ENCODE peak calls at places on chromosomes 11 and 22, in five cellular contexts. K is naive B cell, B is fibroblast of gingiva, I is pancreas, S is HT1080. Y is an unnamed sample.

GRCh38 chr11:34358258-34358665 is 452 bp upstream of the ABTB2 start:
- DNase-seq in K (no peak), B (no peak), I (peak; percentile 73), S (peak; percentile 81), Y (peak; percentile 85)

GRCh38 chr11:109547356-109548027 is 125.5 kb downstream of the C11orf87 start:
- DNase-seq in K (no peak), B (peak; percentile 30), I (no peak), S (peak; percentile 72), Y (no peak)

GRCh38 chr11:937853-938261 is 12.2 kb downstream of the AP2A2 start:
- DNase-seq in K (no peak), B (no peak), I (no peak), S (no peak), Y (no peak)

GRCh38 chr11:35487532-35488078 is 37.8 kb downstream of the PAMR1 start:
- DNase-seq in K (no peak), B (peak; percentile 59), I (no peak), S (peak; percentile 35), Y (no peak)

GRCh38 chr22:23525510-23525909 is 54.6 kb downstream of the IGLL1 start:
- DNase-seq in K (no peak), B (no peak), I (peak; percentile 32), S (no peak), Y (no peak)

GRCh38 chr22:46081036-46081830 is 69.1 kb upstream of the PPARA start:
- DNase-seq in K (no peak), B (no peak), I (peak; percentile 68), S (no peak), Y (no peak)

GRCh38 chr11:45105233-45105992 is 41.0 kb upstream of the PRDM11 start:
- DNase-seq in K (peak; percentile 51), B (peak; percentile 59), I (peak; percentile 88), S (peak; percentile 61), Y (peak; percentile 93)

GRCh38 chr11:29159552-29160465 is 857.0 kb downstream of the KCNA4 start:
- DNase-seq in K (no peak), B (peak; percentile 63), I (no peak), S (peak; percentile 69), Y (peak; percentile 60)

GRCh38 chr11:90434858-90435257 is 212.0 kb upstream of the CHORDC1 start:
- DNase-seq in K (no peak), B (no peak), I (no peak), S (peak; percentile 16), Y (no peak)

GRCh38 chr11:128187829-128188228 is 399.5 kb downstream of the ETS1 start:
- DNase-seq in K (no peak), B (peak; percentile 89), I (no peak), S (no peak), Y (peak; percentile 31)

GRCh38 chr11:8732276-8732675 is 49.7 kb downstream of the RPL27A start:
- DNase-seq in K (peak; percentile 52), B (peak; percentile 17), I (no peak), S (no peak), Y (no peak)

GRCh38 chr11:76598426-76598839 is 72.1 kb downstream of the LRRC32 start:
- DNase-seq in K (peak; percentile 54), B (peak; percentile 57), I (peak; percentile 64), S (peak; percentile 39), Y (no peak)

GRCh38 chr11:60349990-60350389 is 22.9 kb downstream of the MS4A6E start:
- DNase-seq in K (no peak), B (no peak), I (no peak), S (no peak), Y (no peak)

GRCh38 chr11:134398644-134399292 is 13.3 kb downstream of the B3GAT1 start:
- DNase-seq in K (no peak), B (no peak), I (peak; percentile 26), S (no peak), Y (no peak)

GRCh38 chr11:76640540-76640939 is 30.0 kb downstream of the LRRC32 start:
- DNase-seq in K (no peak), B (no peak), I (no peak), S (no peak), Y (peak; percentile 29)

GRCh38 chr11:118010738-118011461 is 24.7 kb downstream of the IL10RA start:
- DNase-seq in K (peak; percentile 95), B (no peak), I (no peak), S (no peak), Y (no peak)

GRCh38 chr11:57649826-57650738 is at the start of gene YPEL4:
- DNase-seq in K (no peak), B (peak; percentile 73), I (no peak), S (peak; percentile 62), Y (peak; percentile 63)

GRCh38 chr22:46352691-46353386 is 17.3 kb downstream of the TRMU start:
- DNase-seq in K (no peak), B (no peak), I (peak; percentile 81), S (peak; percentile 62), Y (no peak)

GRCh38 chr11:16789061-16789415 is 50.6 kb downstream of the C11orf58 start:
- DNase-seq in K (no peak), B (no peak), I (no peak), S (no peak), Y (no peak)

GRCh38 chr11:87212891-87213290 is 175.2 kb downstream of the TMEM135 start:
- DNase-seq in K (no peak), B (no peak), I (no peak), S (no peak), Y (no peak)

GRCh38 chr11:29934115-29934638 is 82.7 kb downstream of the KCNA4 start:
- DNase-seq in K (no peak), B (no peak), I (no peak), S (no peak), Y (no peak)

GRCh38 chr11:19433367-19433766 is 192.6 kb upstream of the E2F8 start:
- DNase-seq in K (no peak), B (no peak), I (no peak), S (no peak), Y (peak; percentile 55)

GRCh38 chr11:94028436-94028835 is 7.3 kb downstream of the HEPHL1 start:
- DNase-seq in K (no peak), B (peak; percentile 24), I (no peak), S (peak; percentile 77), Y (no peak)

GRCh38 chr11:61711493-61711892 is 31.3 kb downstream of the DAGLA start:
- DNase-seq in K (no peak), B (no peak), I (no peak), S (no peak), Y (peak; percentile 54)

GRCh38 chr11:65355776-65356393 is 1.3 kb downstream of the TIGD3 start:
- DNase-seq in K (no peak), B (peak; percentile 40), I (no peak), S (no peak), Y (peak; percentile 82)

GRCh38 chr11:71947498-71947897 is 18.7 kb downstream of the RNF121 start:
- DNase-seq in K (no peak), B (no peak), I (no peak), S (no peak), Y (no peak)

GRCh38 chr22:46796566-46797195 is 34.2 kb downstream of the TBC1D22A start:
- DNase-seq in K (no peak), B (no peak), I (no peak), S (no peak), Y (no peak)

GRCh38 chr11:119205080-119205479 is 1.1 kb upstream of the CBL start:
- DNase-seq in K (peak; percentile 10), B (no peak), I (no peak), S (no peak), Y (no peak)

GRCh38 chr11:58963551-58964075 is 24.3 kb downstream of the GLYATL1 start:
- DNase-seq in K (no peak), B (no peak), I (no peak), S (peak; percentile 30), Y (peak; percentile 68)

GRCh38 chr22:21921729-21922128 is 30.9 kb downstream of the PPM1F start:
- DNase-seq in K (no peak), B (peak; percentile 21), I (peak; percentile 76), S (no peak), Y (no peak)

GRCh38 chr11:82718307-82718706 is 15.4 kb downstream of the FAM181B start:
- DNase-seq in K (peak; percentile 11), B (peak; percentile 45), I (no peak), S (peak; percentile 21), Y (peak; percentile 70)

GRCh38 chr11:113629562-113629961 is 76.5 kb downstream of the TMPRSS5 start:
- DNase-seq in K (no peak), B (no peak), I (no peak), S (no peak), Y (no peak)

GRCh38 chr22:35437038-35437437 is 37.1 kb downstream of the MCM5 start:
- DNase-seq in K (no peak), B (no peak), I (no peak), S (peak; percentile 35), Y (no peak)

GRCh38 chr11:11843233-11843632 is 1.5 kb downstream of the USP47 start:
- DNase-seq in K (peak; percentile 36), B (peak; percentile 80), I (no peak), S (peak; percentile 40), Y (peak; percentile 16)

GRCh38 chr11:81036168-81036870 is 1595.5 kb upstream of the TENM4 start:
- DNase-seq in K (no peak), B (no peak), I (no peak), S (no peak), Y (no peak)

GRCh38 chr11:130999086-130999485 is 82.8 kb upstream of the SNX19 start:
- DNase-seq in K (no peak), B (peak; percentile 79), I (no peak), S (no peak), Y (no peak)

GRCh38 chr22:19974935-19975706 is 33.5 kb upstream of the TXNRD2 start:
- DNase-seq in K (no peak), B (no peak), I (no peak), S (peak; percentile 81), Y (peak; percentile 79)

GRCh38 chr11:126340960-126341709 is 14.4 kb upstream of the ST3GAL4 start:
- DNase-seq in K (no peak), B (peak; percentile 50), I (no peak), S (no peak), Y (no peak)

GRCh38 chr11:62124186-62125113 is 639 bp downstream of the INCENP start:
- DNase-seq in K (no peak), B (no peak), I (peak; percentile 63), S (peak; percentile 44), Y (no peak)

Y was measured in retina.